ENCODE peak calls at places on chromosome 10, in seven cellular contexts. Y is stromal cell of bone marrow; A is D341Med; X is AG08396; P is stimulated activated CD4-positive, alpha-beta T cell treated with anti-CD3 and anti-CD28 coated beads, Interleukin-2, amount 100 ng/mL, for 24 hours; D is cortex of kidney; F is activated CD8-positive, alpha-beta T cell treated with anti-CD3 and anti-CD28 coated beads for 36 hours. W is an unnamed sample.

GRCh38 chr10:77505431-77506334 is 131.9 kb downstream of the KCNMA1 start:
- DNase-seq in Y (peak; percentile 88), A (no peak), X (peak; percentile 76), P (no peak), D (no peak), F (no peak), W (no peak)

GRCh38 chr10:14837003-14837755 is 658 bp downstream of the CDNF start:
- DNase-seq in Y (no peak), A (no peak), X (no peak), P (no peak), D (no peak), F (no peak), W (no peak)

GRCh38 chr10:121514141-121514865 is 83.9 kb downstream of the FGFR2 start:
- DNase-seq in Y (no peak), A (no peak), X (no peak), P (no peak), D (no peak), F (no peak), W (no peak)

GRCh38 chr10:102645388-102645740 is 1.1 kb downstream of the TRIM8 start:
- DNase-seq in Y (no peak), A (no peak), X (peak; percentile 64), P (peak; percentile 51), D (no peak), F (peak; percentile 60), W (peak; percentile 76)

GRCh38 chr10:17607060-17607459 is 10.1 kb downstream of the HACD1 start:
- DNase-seq in Y (no peak), A (no peak), X (no peak), P (no peak), D (no peak), F (no peak), W (no peak)

GRCh38 chr10:58535311-58535710 is 22.6 kb downstream of the BICC1 start:
- DNase-seq in Y (no peak), A (no peak), X (no peak), P (no peak), D (no peak), F (no peak), W (no peak)

GRCh38 chr10:20100157-20100556 is 283.9 kb downstream of the PLXDC2 start:
- DNase-seq in Y (peak; percentile 42), A (no peak), X (no peak), P (no peak), D (no peak), F (no peak), W (no peak)

GRCh38 chr10:46523881-46524470 is 32.5 kb downstream of the GPRIN2 start:
- DNase-seq in Y (no peak), A (no peak), X (peak; percentile 83), P (no peak), D (no peak), F (peak; percentile 1), W (no peak)

GRCh38 chr10:369441-370221 is 234.4 kb downstream of the ZMYND11 start:
- DNase-seq in Y (peak; percentile 71), A (no peak), X (peak; percentile 91), P (no peak), D (no peak), F (no peak), W (no peak)

GRCh38 chr10:91090761-91091529 is 129.5 kb upstream of the PCGF5 start:
- DNase-seq in Y (no peak), A (no peak), X (no peak), P (no peak), D (no peak), F (no peak), W (peak; percentile 54)

GRCh38 chr10:110083884-110084283 is 76.1 kb downstream of the ADD3 start:
- DNase-seq in Y (no peak), A (no peak), X (no peak), P (no peak), D (no peak), F (no peak), W (no peak)

GRCh38 chr10:13414855-13415254 is 66.8 kb upstream of the SEPHS1 start:
- DNase-seq in Y (no peak), A (peak; percentile 59), X (peak; percentile 25), P (no peak), D (no peak), F (peak; percentile 4), W (peak; percentile 10)

GRCh38 chr10:35217458-35217857 is 90.8 kb downstream of the CREM start:
- DNase-seq in Y (no peak), A (no peak), X (no peak), P (no peak), D (no peak), F (no peak), W (no peak)

GRCh38 chr10:95745487-95745886 is 10.5 kb upstream of the ENTPD1 start:
- DNase-seq in Y (no peak), A (no peak), X (no peak), P (no peak), D (no peak), F (no peak), W (no peak)

GRCh38 chr10:31083765-31084184 is 52.1 kb upstream of the ZNF438 start:
- DNase-seq in Y (no peak), A (peak; percentile 78), X (no peak), P (peak; percentile 67), D (no peak), F (peak; percentile 80), W (peak; percentile 75)

GRCh38 chr10:49351669-49352068 is 44.2 kb downstream of the DRGX start:
- DNase-seq in Y (no peak), A (no peak), X (no peak), P (no peak), D (no peak), F (no peak), W (no peak)

GRCh38 chr10:1432161-1432560 is 305.2 kb downstream of the ADARB2 start:
- DNase-seq in Y (no peak), A (no peak), X (no peak), P (no peak), D (no peak), F (no peak), W (no peak)

GRCh38 chr10:30215631-30216030 is 133.4 kb downstream of the MTPAP start:
- DNase-seq in Y (no peak), A (no peak), X (no peak), P (no peak), D (no peak), F (no peak), W (no peak)

GRCh38 chr10:74728225-74728624 is 98.2 kb upstream of the KAT6B start:
- DNase-seq in Y (no peak), A (no peak), X (no peak), P (no peak), D (no peak), F (no peak), W (no peak)

W was measured in GM12865.